ENCODE peak calls at places on chromosomes 3 and 15, in ten cellular contexts. U is astrocyte, H is heart right ventricle, M is NB4, G is cardiac fibroblast, P is A549, E is uterus, L is mammary epithelial cell, N is OCI-LY7, K is mucosa of descending colon. Q is an unnamed sample.

GRCh38 chr15:78162038-78162437 is 12.9 kb downstream of the IDH3A start:
- DNase-seq in K (no peak), E (no peak), H (no peak), L (no peak), G (no peak), N (no peak), P (no peak), M (no peak), U (no peak), Q (no peak)

GRCh38 chr3:52714335-52715302 is 8.7 kb downstream of the SPCS1 start:
- DNase-seq in U (no peak), E (no peak), M (no peak), G (no peak), N (no peak), L (no peak), H (no peak), P (no peak), K (peak; percentile 69), Q (no peak)

GRCh38 chr3:39101022-39101689 is 6.3 kb downstream of the GORASP1 start:
- DNase-seq in G (peak; percentile 57), H (no peak), U (no peak), M (peak; percentile 60), P (peak; percentile 57), K (peak; percentile 49), L (peak; percentile 16), E (no peak), N (peak; percentile 71), Q (peak; percentile 49)

GRCh38 chr3:59772416-59773408 is 722.9 kb upstream of the CFAP20DC start:
- DNase-seq in M (peak; percentile 6), K (peak; percentile 15), L (no peak), U (no peak), H (no peak), N (no peak), P (no peak), G (no peak), E (no peak), Q (no peak)

GRCh38 chr15:54585063-54585462 is 606.8 kb downstream of the UNC13C start:
- DNase-seq in U (no peak), P (no peak), M (no peak), K (no peak), H (no peak), L (no peak), E (no peak), N (no peak), G (no peak), Q (no peak)

GRCh38 chr3:145939431-145939830 is 221.6 kb downstream of the PLOD2 start:
- DNase-seq in E (no peak), H (no peak), M (no peak), L (no peak), K (no peak), G (no peak), P (no peak), N (no peak), U (no peak), Q (no peak)

GRCh38 chr3:152051501-152052404 is 178.3 kb downstream of the SUCNR1 start:
- DNase-seq in L (no peak), G (peak; percentile 44), M (no peak), N (no peak), U (peak; percentile 38), K (no peak), E (no peak), H (no peak), P (peak; percentile 12), Q (peak; percentile 35)

GRCh38 chr3:52175416-52176187 is 21.4 kb upstream of the POC1A start:
- DNase-seq in N (no peak), H (no peak), U (no peak), P (no peak), L (no peak), K (no peak), M (no peak), G (no peak), E (no peak), Q (no peak)

GRCh38 chr3:126021224-126021623 is 52.2 kb downstream of the ROPN1B start:
- DNase-seq in U (no peak), N (no peak), K (no peak), G (no peak), H (no peak), M (no peak), P (no peak), L (no peak), E (peak; percentile 82), Q (peak; percentile 12)

GRCh38 chr3:64505419-64505818 is 182.4 kb downstream of the ADAMTS9 start:
- DNase-seq in H (no peak), K (no peak), L (no peak), N (no peak), G (no peak), E (no peak), P (no peak), U (no peak), M (peak; percentile 51), Q (no peak)

GRCh38 chr15:36356978-36357582 is 222.3 kb upstream of the CDIN1 start:
- DNase-seq in P (no peak), M (no peak), U (peak; percentile 98), H (no peak), G (peak; percentile 68), N (no peak), L (no peak), K (no peak), E (peak; percentile 44), Q (peak; percentile 69)
- H3K4me3 ChIP-seq in P (no peak overlapping the region), M (no peak overlapping the region), U (peak overlapping the region; percentile 15), H (peak overlapping the region; percentile 18), G (no peak overlapping the region), N (no peak overlapping the region), L (no peak overlapping the region), K (no peak overlapping the region), E (no peak overlapping the region), Q (no peak overlapping the region)

GRCh38 chr3:14600856-14601610 is 50.5 kb upstream of the CCDC174 start:
- DNase-seq in P (no peak), N (no peak), L (no peak), M (no peak), E (no peak), U (no peak), K (no peak), G (no peak), H (no peak), Q (no peak)

GRCh38 chr3:14602804-14603644 is 48.5 kb upstream of the CCDC174 start:
- DNase-seq in P (no peak), U (no peak), G (no peak), H (no peak), K (no peak), N (no peak), L (no peak), M (no peak), E (no peak), Q (no peak)

GRCh38 chr3:14600075-14600474 is 51.5 kb upstream of the CCDC174 start:
- DNase-seq in P (no peak), K (no peak), L (no peak), G (no peak), E (no peak), H (no peak), N (no peak), M (no peak), U (no peak), Q (no peak)

GRCh38 chr3:14601692-14602005 is 49.9 kb upstream of the CCDC174 start:
- DNase-seq in H (no peak), N (no peak), G (no peak), K (no peak), M (no peak), P (no peak), E (no peak), U (no peak), L (no peak), Q (no peak)

DNA sequence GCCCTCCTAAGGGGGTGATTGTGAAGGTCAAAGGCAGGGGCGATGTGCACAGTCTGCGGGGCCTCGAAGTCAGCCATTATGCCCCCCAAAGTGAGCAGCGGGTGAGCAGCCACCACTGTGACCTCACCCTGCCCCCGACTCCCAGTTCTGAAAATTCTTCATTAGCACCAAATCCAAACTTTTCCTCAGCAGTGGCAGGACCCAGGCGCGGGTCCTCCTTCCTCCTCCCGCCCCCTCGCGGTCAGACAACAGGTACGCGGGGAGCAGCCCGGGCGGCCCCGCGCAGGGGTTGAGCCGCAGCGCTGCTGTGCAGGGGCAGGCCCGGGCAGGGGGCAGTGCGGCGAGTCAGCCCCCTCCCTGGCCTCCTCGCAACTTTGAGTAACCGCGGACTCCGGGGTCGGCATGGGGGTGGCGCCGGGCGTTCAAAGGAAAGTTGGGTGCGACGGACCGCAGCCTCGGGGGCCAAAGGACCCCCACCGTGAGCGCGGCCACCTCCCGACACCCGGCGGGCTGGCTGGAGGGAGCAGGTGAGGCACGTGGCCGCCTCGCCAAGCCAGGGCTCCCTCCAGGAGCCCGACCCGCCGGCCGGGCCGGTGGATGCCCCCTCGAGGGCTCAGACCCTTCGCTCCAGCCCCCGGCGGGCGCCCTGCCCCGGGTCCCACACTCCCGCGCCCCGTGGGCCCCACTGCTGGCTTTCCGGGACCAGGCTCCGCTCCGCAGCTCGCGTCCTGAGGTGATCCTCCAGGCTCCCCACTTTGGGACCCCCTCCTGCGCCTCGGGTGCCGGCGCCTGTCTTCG is 49.4 kb upstream of the CCDC174 start:
- DNase-seq in L (no peak), P (peak; percentile 30), N (no peak), U (no peak), M (no peak), G (no peak), K (no peak), E (no peak), H (no peak), Q (no peak)
- TF ChIP-seq CTCF in L (no peak), P (peak; percentile 47), N (no peak), U (no peak), M (no peak), G (no peak), K (no peak), E (no peak), H (no peak), Q (no peak)

DNA sequence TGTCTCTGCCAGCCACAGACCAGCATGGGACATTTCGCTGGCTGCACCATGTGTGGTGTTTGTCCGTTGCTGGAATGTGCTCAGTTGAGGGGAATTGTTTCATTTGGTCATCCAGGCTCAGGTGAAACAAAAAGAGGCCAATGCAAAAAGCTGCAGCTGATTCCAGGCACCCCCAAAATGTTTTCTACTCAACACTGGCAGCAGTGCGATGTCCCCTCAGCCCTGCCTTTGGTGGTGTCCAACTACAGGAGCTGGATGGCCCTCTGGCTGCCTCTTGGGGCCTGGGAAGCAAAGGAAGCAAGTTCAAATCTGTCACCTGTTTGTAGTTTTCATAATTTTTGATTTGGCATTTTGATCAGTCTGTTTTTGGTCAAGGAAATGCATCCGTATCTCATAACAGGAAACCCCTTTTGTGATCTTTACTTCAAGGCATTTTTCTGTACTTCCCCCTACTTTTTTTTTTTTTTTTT is 141.8 kb downstream of the EEFSEC start:
- DNase-seq in E (no peak), G (no peak), H (no peak), U (no peak), P (no peak), N (peak; percentile 30), L (no peak), K (no peak), M (no peak), Q (no peak)
- H3K4me3 ChIP-seq in E (no peak overlapping the region), G (no peak overlapping the region), H (no peak overlapping the region), U (no peak overlapping the region), P (no peak overlapping the region), N (no peak overlapping the region), L (no peak overlapping the region), K (no peak overlapping the region), M (no peak overlapping the region), Q (no peak overlapping the region)

DNA sequence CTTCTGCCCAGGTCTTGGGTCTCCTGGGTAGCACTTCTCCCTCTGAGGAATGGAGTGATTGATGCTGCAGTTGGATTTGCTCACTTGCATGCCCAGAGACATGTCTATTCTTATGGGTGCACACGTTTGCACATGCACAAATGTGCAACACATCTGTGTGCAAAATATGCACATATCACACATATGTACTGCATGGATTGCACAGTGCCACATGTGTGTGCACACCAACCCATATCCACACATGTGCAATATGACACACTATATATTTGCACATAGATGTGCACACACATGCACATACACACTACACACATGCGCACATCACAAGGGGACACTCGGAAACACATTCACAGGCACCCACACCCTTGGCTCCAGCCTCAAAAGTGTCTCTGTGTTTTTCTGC is 671 bp upstream of the SEMA3B start:
- DNase-seq in M (no peak), L (no peak), P (no peak), N (no peak), U (no peak), H (no peak), G (no peak), E (no peak), K (no peak), Q (no peak)
- TF ChIP-seq CTCF in M (no peak), L (no peak), P (no peak), N (no peak), U (no peak), H (no peak), G (no peak), E (no peak), K (no peak), Q (no peak)